ENCODE peak calls at places on chromosome 13, in five cellular contexts. L is SK-N-MC, Z is transverse colon, H is stomach, A is suprapubic skin. R is an unnamed sample.

GRCh38 chr13:22454586-22454985 is 726.2 kb upstream of the SGCG start:
- DNase-seq in L (no peak), Z (no peak), H (no peak), A (no peak), R (no peak)

GRCh38 chr13:21139374-21139773 is 37.0 kb downstream of the SKA3 start:
- DNase-seq in L (no peak), Z (peak), H (no peak), A (no peak), R (no peak)

GRCh38 chr13:30373727-30374126 is 48.6 kb upstream of the UBE2L5 start:
- DNase-seq in L (no peak), Z (peak), H (no peak), A (no peak), R (no peak)

GRCh38 chr13:75876371-75877050 is 240.4 kb downstream of the LMO7 start:
- DNase-seq in L (peak), Z (peak), H (peak), A (no peak), R (no peak)

GRCh38 chr13:49681837-49682236 is 9.4 kb downstream of the EBPL start:
- DNase-seq in L (no peak), Z (no peak), H (no peak), A (no peak), R (peak)

GRCh38 chr13:30870049-30870884 is 35.8 kb upstream of the MEDAG start:
- DNase-seq in L (peak), Z (peak), H (peak), A (peak), R (peak)

GRCh38 chr13:107534548-107534947 is 680.8 kb downstream of the LIG4 start:
- DNase-seq in L (no peak), Z (no peak), H (no peak), A (no peak), R (no peak)

GRCh38 chr13:112241288-112241687 is 134.9 kb upstream of the SPACA7 start:
- DNase-seq in L (no peak), Z (no peak), H (no peak), A (peak), R (peak)

GRCh38 chr13:46962286-46962941 is 65.6 kb upstream of the HTR2A start:
- DNase-seq in L (peak), Z (no peak), H (no peak), A (no peak), R (no peak)

GRCh38 chr13:29925457-29925856 is 75.0 kb upstream of the UBL3 start:
- DNase-seq in L (no peak), Z (peak), H (peak), A (peak), R (no peak)

GRCh38 chr13:31089649-31090048 is 72.1 kb downstream of the HSPH1 start:
- DNase-seq in L (no peak), Z (no peak), H (no peak), A (peak), R (no peak)

GRCh38 chr13:37748913-37749312 is 120.7 kb downstream of the TRPC4 start:
- DNase-seq in L (no peak), Z (no peak), H (no peak), A (no peak), R (no peak)

GRCh38 chr13:111637365-111637764 is 316.9 kb downstream of the TEX29 start:
- DNase-seq in L (no peak), Z (no peak), H (no peak), A (no peak), R (peak)

GRCh38 chr13:98411617-98412310 is 165.1 kb downstream of the STK24 start:
- DNase-seq in L (no peak), Z (peak), H (no peak), A (no peak), R (no peak)

DNA sequence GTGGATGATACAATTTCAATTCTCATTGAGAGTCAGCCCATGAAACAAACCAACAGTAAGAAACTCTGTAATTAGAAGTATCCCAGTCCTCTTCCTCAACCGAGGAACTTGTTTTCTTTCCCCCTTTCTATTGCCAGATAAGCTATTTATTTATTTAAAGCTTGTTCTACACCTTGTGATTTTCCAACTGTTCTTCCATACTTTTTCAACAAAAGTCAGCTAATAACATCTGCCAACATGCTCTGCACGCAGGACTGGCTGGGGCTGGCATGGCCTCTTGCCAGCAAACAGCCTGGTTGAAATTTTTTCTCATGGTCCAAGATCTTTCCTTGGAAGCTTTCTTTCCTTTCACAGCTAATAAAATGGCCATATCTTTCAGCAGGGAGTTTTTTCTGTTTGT is 2.9 kb upstream of the IRS2 start:
- DNase-seq in L (no peak), Z (no peak), H (no peak), A (no peak), R (no peak)
- TF ChIP-seq POLR2AphosphoS5 in L (no peak), Z (no peak), H (no peak), A (no peak), R (no peak)

GRCh38 chr13:108789476-108789875 is 160.1 kb downstream of the MYO16 start:
- DNase-seq in L (no peak), Z (no peak), H (no peak), A (no peak), R (no peak)

GRCh38 chr13:108786578-108787100 is 157.2 kb downstream of the MYO16 start:
- DNase-seq in L (peak), Z (no peak), H (no peak), A (no peak), R (no peak)

GRCh38 chr13:108785844-108786243 is 156.4 kb downstream of the MYO16 start:
- DNase-seq in L (no peak), Z (no peak), H (no peak), A (no peak), R (no peak)

DNA sequence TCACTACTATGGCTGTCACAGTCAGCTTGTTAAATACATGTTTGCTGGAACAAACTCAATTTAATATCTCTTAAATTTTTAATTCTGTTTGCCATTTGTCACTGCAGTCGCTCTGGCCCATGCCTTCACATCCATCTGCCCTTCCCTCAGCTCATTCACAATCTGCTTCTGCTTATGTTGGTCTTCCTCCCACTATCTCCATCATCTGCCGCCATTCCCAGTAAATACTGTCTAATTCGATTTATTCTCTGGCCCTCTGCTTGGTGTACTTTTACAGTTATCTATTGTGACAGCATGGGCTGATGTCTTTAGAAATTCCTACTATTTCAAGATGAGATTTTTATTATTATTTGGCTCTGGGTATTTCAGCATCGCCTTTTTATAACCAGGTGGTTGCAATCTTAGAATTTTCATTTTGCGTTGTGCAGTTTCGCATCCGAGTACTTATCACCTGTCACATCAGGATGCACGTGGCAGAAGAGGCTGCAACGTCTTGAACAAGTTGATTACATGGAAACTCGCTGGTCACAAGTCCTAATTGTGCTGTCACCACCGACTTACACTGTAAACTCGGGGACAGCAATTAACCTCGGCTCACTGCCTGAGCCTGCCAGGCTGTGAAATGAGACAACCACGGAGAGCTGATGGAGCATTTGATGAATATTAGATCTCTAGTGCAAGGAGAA is 158.4 kb downstream of the MYO16 start:
- DNase-seq in L (no peak), Z (no peak), H (no peak), A (no peak), R (no peak)
- TF ChIP-seq POLR2AphosphoS5 in L (no peak), Z (no peak), H (no peak), A (no peak), R (no peak)

GRCh38 chr13:48126944-48127814 is 32.3 kb upstream of the MED4 start:
- DNase-seq in L (peak), Z (peak), H (peak), A (no peak), R (no peak)

GRCh38 chr13:48123827-48124226 is 28.9 kb upstream of the MED4 start:
- DNase-seq in L (no peak), Z (peak), H (no peak), A (no peak), R (no peak)

GRCh38 chr13:48120246-48120645 is 25.3 kb upstream of the MED4 start:
- DNase-seq in L (no peak), Z (no peak), H (no peak), A (no peak), R (no peak)

GRCh38 chr13:48121733-48122132 is 26.8 kb upstream of the MED4 start:
- DNase-seq in L (no peak), Z (no peak), H (no peak), A (no peak), R (no peak)

DNA sequence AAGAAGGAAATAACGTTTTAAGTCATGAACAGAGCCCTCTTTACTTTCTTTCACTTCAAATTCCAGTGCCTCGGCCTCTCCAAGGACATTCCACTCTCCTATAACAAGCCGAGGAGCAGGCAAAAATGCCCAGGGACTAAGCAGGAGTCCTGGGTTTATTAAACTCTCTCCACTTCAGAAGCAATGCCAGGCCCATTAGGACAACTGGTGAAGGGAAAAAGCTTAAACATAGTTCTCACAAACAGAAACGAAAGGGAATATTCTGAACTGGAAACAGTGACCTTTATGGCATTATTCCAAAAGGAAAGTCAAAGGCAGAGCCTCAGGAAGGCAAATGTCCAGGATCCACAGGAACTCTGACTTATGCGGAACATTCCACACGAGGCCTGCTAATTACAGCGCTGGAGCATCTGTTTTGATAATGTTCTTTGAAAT is 30.9 kb upstream of the MED4 start:
- DNase-seq in L (no peak), Z (no peak), H (no peak), A (no peak), R (no peak)
- TF ChIP-seq POLR2AphosphoS5 in L (no peak), Z (peak), H (peak), A (no peak), R (no peak)

DNA sequence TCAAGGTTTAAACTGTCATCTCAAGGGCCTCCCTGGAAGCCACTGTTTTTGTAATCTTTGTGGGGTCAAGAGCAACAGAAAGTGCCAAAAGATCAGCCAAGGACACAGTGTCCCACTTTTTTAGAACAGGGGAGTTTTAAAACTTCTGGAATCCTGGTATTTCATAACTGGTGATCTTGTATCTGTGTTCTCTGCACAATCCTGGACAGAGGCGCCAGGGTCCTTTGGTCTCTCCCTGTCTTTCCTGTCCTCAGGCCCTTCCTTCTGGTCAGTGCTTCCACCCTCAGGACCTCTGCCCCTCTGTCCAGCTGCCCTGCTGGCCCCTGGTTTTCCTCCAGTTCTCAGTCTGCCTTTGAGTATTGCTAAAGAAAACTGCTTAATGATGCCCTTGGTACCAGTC is 47.3 kb downstream of the WASF3 start:
- DNase-seq in L (no peak), Z (peak), H (no peak), A (peak), R (no peak)
- TF ChIP-seq POLR2AphosphoS5 in L (no peak), Z (no peak), H (no peak), A (peak), R (no peak)

GRCh38 chr13:35025314-35025713 is 83.2 kb downstream of the NBEA start:
- DNase-seq in L (no peak), Z (no peak), H (no peak), A (no peak), R (no peak)
- TF ChIP-seq POLR2AphosphoS5 in L (no peak), Z (peak), H (no peak), A (no peak), R (no peak)

R was measured in vagina.